ENCODE peak calls at places on chromosomes 13 and 19, in ten cellular contexts. C is PC-9, B is SJCRH30, H is fibroblast of lung, P is Karpas-422, E is right lobe of liver, K is adrenal gland, R is thyroid gland, Y is tibial artery, X is A549. M is an unnamed sample.
A peak's percentile ranks its signal among the peaks of the same experiment; 100 is the strongest.

GRCh38 chr19:1935484-1936208 is 5.3 kb upstream of the CSNK1G2 start:
- DNase-seq in R (no peak), H (peak; percentile 65), X (no peak), B (peak; percentile 78), C (no peak), P (peak; percentile 78), K (peak; percentile 98), E (no peak), Y (no peak), M (no peak)

GRCh38 chr13:80237646-80238045 is 103.3 kb downstream of the SPRY2 start:
- DNase-seq in P (no peak), C (no peak), X (no peak), B (no peak), K (no peak), R (no peak), Y (no peak), E (no peak), H (no peak), M (no peak)

GRCh38 chr13:44219808-44220544 is 153.6 kb upstream of the SERP2 start:
- DNase-seq in P (no peak), E (no peak), Y (no peak), X (peak; percentile 19), R (no peak), K (peak; percentile 63), H (peak; percentile 68), B (no peak), C (no peak), M (no peak)

GRCh38 chr19:2394669-2395292 is 32.6 kb downstream of the TIMM13 start:
- DNase-seq in C (no peak), B (no peak), E (peak; percentile 87), H (no peak), X (no peak), P (no peak), Y (no peak), K (no peak), R (no peak), M (no peak)

GRCh38 chr19:31096047-31096446 is 253.2 kb downstream of the TSHZ3 start:
- DNase-seq in K (no peak), R (no peak), C (no peak), E (no peak), P (no peak), B (peak; percentile 92), X (no peak), Y (no peak), H (no peak), M (no peak)

GRCh38 chr19:17184381-17184841 is 30.7 kb upstream of the USE1 start:
- DNase-seq in Y (no peak), E (no peak), P (no peak), B (no peak), X (no peak), H (no peak), R (no peak), C (no peak), K (no peak), M (no peak)

GRCh38 chr13:111861766-111862366 is 205.1 kb upstream of the SOX1 start:
- DNase-seq in B (no peak), Y (no peak), R (no peak), P (no peak), H (no peak), C (no peak), X (no peak), K (no peak), E (no peak), M (no peak)

GRCh38 chr13:113837554-113838355 is 26.1 kb downstream of the GAS6 start:
- DNase-seq in H (peak; percentile 99), K (peak; percentile 97), P (no peak), Y (peak; percentile 96), B (peak; percentile 84), C (peak; percentile 90), X (peak; percentile 62), R (peak; percentile 83), E (peak; percentile 90), M (no peak)

GRCh38 chr19:18091217-18091608 is 4.5 kb upstream of the IL12RB1 start:
- DNase-seq in R (peak; percentile 18), P (peak; percentile 84), X (no peak), Y (peak; percentile 57), K (peak; percentile 52), H (no peak), B (no peak), E (peak; percentile 72), C (no peak), M (no peak)

GRCh38 chr19:52946322-52947310 is 16.1 kb downstream of the ZNF816 start:
- DNase-seq in Y (no peak), R (peak; percentile 69), X (no peak), P (peak; percentile 84), B (no peak), C (no peak), H (no peak), E (peak; percentile 48), K (no peak), M (peak; percentile 87)

GRCh38 chr19:18771328-18772242 is 19.5 kb downstream of the COMP start:
- DNase-seq in Y (no peak), P (peak; percentile 72), K (no peak), C (no peak), B (peak; percentile 58), H (no peak), X (no peak), E (no peak), R (no peak), M (no peak)

GRCh38 chr19:41702208-41702651 is 6.2 kb upstream of the CEACAM5 start:
- DNase-seq in K (no peak), X (peak; percentile 85), B (no peak), P (no peak), H (no peak), R (no peak), C (no peak), Y (no peak), E (no peak), M (no peak)

GRCh38 chr19:41705393-41706174 is 2.8 kb upstream of the CEACAM5 start:
- DNase-seq in X (peak; percentile 58), Y (no peak), C (peak; percentile 46), H (no peak), B (peak; percentile 51), P (peak; percentile 71), K (no peak), R (peak; percentile 7), E (peak; percentile 44), M (no peak)

GRCh38 chr19:41701401-41702075 is 6.9 kb upstream of the CEACAM5 start:
- DNase-seq in P (peak; percentile 72), K (no peak), R (no peak), E (peak; percentile 20), H (no peak), B (no peak), Y (no peak), C (no peak), X (peak; percentile 58), M (no peak)

GRCh38 chr19:41700381-41701195 is 7.8 kb upstream of the CEACAM5 start:
- DNase-seq in B (no peak), R (no peak), Y (no peak), E (peak; percentile 31), P (no peak), C (no peak), X (no peak), K (no peak), H (no peak), M (no peak)

DNA sequence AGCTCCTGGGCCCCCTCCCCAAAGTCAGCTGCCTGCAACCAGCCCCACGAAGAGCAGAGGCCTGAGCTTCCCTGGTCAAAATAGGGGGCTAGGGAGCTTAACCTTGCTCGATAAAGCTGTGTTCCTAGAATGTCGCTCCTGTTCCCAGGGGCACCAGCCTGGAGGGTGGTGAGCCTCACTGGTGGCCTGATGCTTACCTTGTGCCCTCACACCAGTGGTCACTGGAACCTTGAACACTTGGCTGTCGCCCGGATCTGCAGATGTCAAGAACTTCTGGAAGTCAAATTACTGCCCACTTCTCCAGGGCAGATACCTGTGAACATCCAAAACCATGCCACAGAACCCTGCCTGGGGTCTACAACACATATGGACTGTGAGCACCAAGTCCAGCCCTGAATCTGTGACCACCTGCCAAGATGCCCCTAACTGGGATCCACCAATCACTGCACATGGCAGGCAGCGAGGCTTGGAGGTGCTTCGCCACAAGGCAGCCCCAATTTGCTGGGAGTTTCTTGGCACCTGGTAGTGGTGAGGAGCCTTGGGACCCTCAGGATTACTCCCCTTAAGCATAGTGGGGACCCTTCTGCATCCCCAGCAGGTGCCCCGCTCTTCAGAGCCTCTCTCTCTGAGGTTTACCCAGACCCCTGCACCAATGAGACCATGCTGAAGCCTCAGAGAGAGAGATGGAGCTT is 4.7 kb upstream of the CEACAM5 start:
- DNase-seq in R (no peak), X (no peak), C (no peak), P (no peak), H (no peak), E (peak; percentile 40), Y (no peak), B (no peak), K (no peak), M (no peak)
- H3K9me3 ChIP-seq in R (no peaks in the 10 kb centered on the region), X (no peaks in the 10 kb centered on the region), C (no peaks in the 10 kb centered on the region), P (no peaks in the 10 kb centered on the region), H (no peaks in the 10 kb centered on the region), E (no peaks in the 10 kb centered on the region), Y (no peaks in the 10 kb centered on the region), B (no peaks in the 10 kb centered on the region), K (no peaks in the 10 kb centered on the region), M (no peaks in the 10 kb centered on the region)

DNA sequence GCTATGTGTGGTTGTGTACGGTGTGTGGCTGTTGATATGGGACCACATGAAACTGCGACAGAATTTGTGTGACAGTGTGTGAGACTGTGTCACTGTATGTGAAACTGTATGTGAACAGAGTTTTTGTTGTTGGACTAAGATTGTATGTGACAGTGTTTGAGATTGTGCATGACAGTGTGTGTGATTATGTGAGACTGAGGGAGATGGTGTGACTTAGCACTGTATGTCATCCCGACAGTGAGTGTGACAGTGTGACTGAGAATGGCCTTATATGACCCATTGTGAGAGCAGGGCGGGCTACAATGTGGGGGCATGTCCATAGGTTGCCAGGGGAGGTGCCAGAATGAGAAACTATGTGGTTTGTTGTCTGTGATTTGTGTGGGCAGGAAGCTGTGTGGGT is 930 bp downstream of the ZNF583 start:
- DNase-seq in R (no peak), H (no peak), Y (no peak), P (no peak), E (no peak), B (no peak), K (no peak), X (no peak), C (no peak), M (no peak)
- H3K4me3 ChIP-seq in R (no peak overlapping the region), H (peak overlapping the region; percentile 96), Y (no peak overlapping the region), P (peak overlapping the region; percentile 79), E (peak overlapping the region; percentile 56), B (peak overlapping the region; percentile 97), K (no peak overlapping the region), X (peak overlapping the region; percentile 65), C (peak overlapping the region; percentile 82), M (no peak overlapping the region)

GRCh38 chr19:55753401-55753800 is 5.5 kb upstream of the RFPL4A start:
- DNase-seq in Y (no peak), X (no peak), C (no peak), K (no peak), H (no peak), P (no peak), B (no peak), R (no peak), E (peak; percentile 81), M (no peak)

GRCh38 chr19:55750715-55751114 is 8.2 kb upstream of the RFPL4A start:
- DNase-seq in B (no peak), Y (no peak), R (no peak), P (no peak), H (no peak), E (no peak), K (no peak), C (no peak), X (no peak), M (no peak)
- H3K9me3 ChIP-seq in B (no peaks in the 10 kb centered on the region), Y (no peaks in the 10 kb centered on the region), R (no peaks in the 10 kb centered on the region), P (no peaks in the 10 kb centered on the region), H (no peaks in the 10 kb centered on the region), E (no peaks in the 10 kb centered on the region), K (no peaks in the 10 kb centered on the region), C (no peaks in the 10 kb centered on the region), X (peaks cover 16% of the 10 kb centered on the region), M (peaks cover 15% of the 10 kb centered on the region)

GRCh38 chr13:110560606-110561334 is 752 bp downstream of the RAB20 start:
- DNase-seq in X (no peak), B (peak; percentile 37), P (no peak), Y (no peak), E (peak; percentile 68), C (no peak), K (peak; percentile 64), R (peak; percentile 68), H (peak; percentile 30), M (no peak)
- H3K4me3 ChIP-seq in X (peak overlapping the region; percentile 71), B (peak overlapping the region; percentile 76), P (peak overlapping the region; percentile 40), Y (peak overlapping the region; percentile 98), E (peak overlapping the region; percentile 96), C (peak overlapping the region; percentile 91), K (peak overlapping the region; percentile 98), R (peak overlapping the region; percentile 74), H (peak overlapping the region; percentile 87), M (peak overlapping the region; percentile 64)